ENCODE peak calls at places on chromosomes 13 and 19, in five cellular contexts. F is left ventricle myocardium inferior; S is CD4-positive, alpha-beta memory T cell; L is CD8-positive, alpha-beta T cell; J is ascending aorta. E is an unnamed sample. For H3K36me3, the result is how much of the 10 kb centered on the place peaks cover.

GRCh38 chr13:63972328-63972727 is 2556.7 kb upstream of the PCDH20 start:
- DNase-seq in F (no peak), S (no peak), L (no peak), J (no peak), E (no peak)

GRCh38 chr19:43625918-43626579 is 6.6 kb upstream of the ZNF428 start:
- DNase-seq in F (no peak), S (no peak), L (no peak), J (no peak), E (peak)

GRCh38 chr19:1837625-1838105 is 10.6 kb downstream of the REXO1 start:
- DNase-seq in F (peak), S (peak), L (no peak), J (no peak), E (peak)

GRCh38 chr13:93625536-93625935 is 398.9 kb downstream of the GPC6 start:
- DNase-seq in F (no peak), S (no peak), L (no peak), J (no peak), E (no peak)

GRCh38 chr19:44951179-44952159 is 3.7 kb upstream of the CLPTM1 start:
- DNase-seq in F (no peak), S (peak), L (peak), J (peak), E (peak)

GRCh38 chr13:76965759-76966421 is 17.6 kb downstream of the ACOD1 start:
- DNase-seq in F (peak), S (no peak), L (no peak), J (peak), E (no peak)

GRCh38 chr13:76638882-76639281 is 247.3 kb downstream of the KCTD12 start:
- DNase-seq in F (no peak), S (no peak), L (no peak), J (no peak), E (no peak)

GRCh38 chr13:111365149-111366005 is 44.9 kb downstream of the TEX29 start:
- DNase-seq in F (no peak), S (no peak), L (no peak), J (no peak), E (no peak)

GRCh38 chr13:110226051-110226562 is 80.8 kb downstream of the COL4A1 start:
- DNase-seq in F (no peak), S (no peak), L (no peak), J (no peak), E (no peak)

GRCh38 chr19:13839938-13840750 is 36.8 kb upstream of the NANOS3 start:
- DNase-seq in F (peak), S (peak), L (no peak), J (peak), E (no peak)

GRCh38 chr13:27321619-27322385 is 51.2 kb downstream of the RASL11A start:
- DNase-seq in F (no peak), S (no peak), L (no peak), J (no peak), E (no peak)

GRCh38 chr19:40009674-40010073 is 12.8 kb downstream of the ZNF546 start:
- DNase-seq in F (no peak), S (no peak), L (no peak), J (no peak), E (no peak)

GRCh38 chr13:61766667-61767058 is 351.0 kb upstream of the PCDH20 start:
- DNase-seq in F (no peak), S (no peak), L (no peak), J (no peak), E (no peak)

GRCh38 chr13:74696148-74696922 is 562.1 kb upstream of the KLF12 start:
- DNase-seq in F (no peak), S (no peak), L (no peak), J (no peak), E (no peak)

GRCh38 chr19:45146716-45147337 is 14.0 kb downstream of the NKPD1 start:
- DNase-seq in F (no peak), S (no peak), L (no peak), J (no peak), E (no peak)

GRCh38 chr19:18726417-18726767 is 42.9 kb downstream of the CRTC1 start:
- DNase-seq in F (no peak), S (no peak), L (no peak), J (no peak), E (no peak)

GRCh38 chr13:101979825-101980224 is 422.0 kb downstream of the FGF14 start:
- DNase-seq in F (no peak), S (no peak), L (no peak), J (no peak), E (no peak)

GRCh38 chr19:29878973-29879654 is 62.9 kb upstream of the URI1 start:
- DNase-seq in F (no peak), S (no peak), L (no peak), J (peak), E (peak)

GRCh38 chr13:113179374-113180230 is 21.2 kb downstream of the PROZ start:
- DNase-seq in F (no peak), S (no peak), L (no peak), J (no peak), E (no peak)

GRCh38 chr13:110499621-110500281 is 61.8 kb downstream of the RAB20 start:
- DNase-seq in F (no peak), S (no peak), L (no peak), J (no peak), E (no peak)

GRCh38 chr19:2014731-2015610 is 543 bp downstream of the BTBD2 start:
- DNase-seq in F (no peak), S (peak), L (no peak), J (no peak), E (peak)

GRCh38 chr19:19185853-19186728 is 5.9 kb downstream of the BORCS8 start:
- DNase-seq in F (no peak), S (peak), L (peak), J (no peak), E (peak)

GRCh38 chr19:10043286-10043927 is 30.1 kb downstream of the RDH8 start:
- DNase-seq in F (no peak), S (no peak), L (no peak), J (no peak), E (peak)

GRCh38 chr13:112618501-112618900 is 30.5 kb upstream of the TUBGCP3 start:
- DNase-seq in F (no peak), S (no peak), L (no peak), J (no peak), E (no peak)

GRCh38 chr13:38685974-38686571 is 804 bp upstream of the FREM2 start:
- DNase-seq in F (no peak), S (no peak), L (no peak), J (no peak), E (no peak)

GRCh38 chr19:48644839-48645651 is 942 bp downstream of the CA11 start:
- DNase-seq in F (peak), S (peak), L (peak), J (peak), E (peak)

GRCh38 chr19:2274937-2275535 is 6.9 kb downstream of the PEAK3 start:
- DNase-seq in F (peak), S (peak), L (peak), J (peak), E (peak)

GRCh38 chr19:16661480-16662034 is 618 bp downstream of the TMEM38A start:
- DNase-seq in F (peak), S (no peak), L (no peak), J (peak), E (no peak)

GRCh38 chr13:79442221-79442620 is 36.2 kb upstream of the RBM26 start:
- DNase-seq in F (no peak), S (no peak), L (no peak), J (no peak), E (no peak)

GRCh38 chr13:66459143-66459542 is 771.0 kb downstream of the PCDH9 start:
- DNase-seq in F (no peak), S (no peak), L (no peak), J (no peak), E (no peak)

GRCh38 chr13:29582171-29582570 is 13.3 kb downstream of the SLC7A1 start:
- DNase-seq in F (peak), S (no peak), L (no peak), J (no peak), E (no peak)

GRCh38 chr19:45467115-45467455 is 711 bp upstream of the FOSB start:
- DNase-seq in F (no peak), S (no peak), L (no peak), J (no peak), E (no peak)

GRCh38 chr13:101648766-101649489 is 196.5 kb downstream of the ITGBL1 start:
- DNase-seq in F (no peak), S (no peak), L (no peak), J (no peak), E (no peak)

GRCh38 chr13:30034448-30034795 is 184.0 kb upstream of the UBL3 start:
- DNase-seq in F (no peak), S (no peak), L (no peak), J (no peak), E (no peak)

GRCh38 chr19:944663-945241 is 18.9 kb downstream of the ARID3A start:
- DNase-seq in F (no peak), S (no peak), L (no peak), J (no peak), E (no peak)

DNA sequence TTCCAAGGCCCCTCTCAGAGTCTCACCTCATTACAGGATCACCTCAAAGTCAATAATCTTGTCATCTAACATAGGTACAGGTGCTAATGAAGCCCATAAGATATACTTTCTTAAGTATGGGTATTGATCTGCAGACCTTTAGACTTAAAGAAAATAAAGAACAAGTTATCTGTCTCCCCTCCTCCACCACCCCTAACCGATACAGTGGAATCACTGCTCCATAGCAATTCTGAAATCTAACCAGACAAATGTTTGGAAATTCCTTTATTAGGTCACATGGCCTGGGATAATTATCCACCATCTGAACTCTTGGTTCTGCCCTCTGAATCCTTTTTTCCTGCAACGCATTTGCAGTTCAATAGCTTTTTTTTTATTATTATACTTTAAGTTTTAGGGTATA is 4.5 kb upstream of the ZNF470 start:
- DNase-seq in F (no peak), S (no peak), L (no peak), J (no peak), E (no peak)
- H3K36me3 ChIP-seq in F (half or more), S (under half), L (under half), J (under half), E (under half)

GRCh38 chr19:55250262-55251036 is 8.4 kb downstream of the PPP6R1 start:
- DNase-seq in F (no peak), S (no peak), L (no peak), J (no peak), E (no peak)

GRCh38 chr19:55253264-55253663 is 5.6 kb downstream of the PPP6R1 start:
- DNase-seq in F (no peak), S (no peak), L (no peak), J (no peak), E (no peak)

GRCh38 chr19:55249841-55250240 is 9.0 kb downstream of the PPP6R1 start:
- DNase-seq in F (no peak), S (no peak), L (no peak), J (no peak), E (no peak)

GRCh38 chr19:55252760-55253159 is 6.1 kb downstream of the PPP6R1 start:
- DNase-seq in F (no peak), S (no peak), L (no peak), J (no peak), E (no peak)

GRCh38 chr19:55251296-55252081 is 7.3 kb downstream of the PPP6R1 start:
- DNase-seq in F (no peak), S (peak), L (peak), J (no peak), E (no peak)
- H3K27ac ChIP-seq in F (peak), S (peak), L (peak), J (no peak), E (no peak)

GRCh38 chr19:41255171-41255570 is 9.0 kb upstream of the HNRNPUL1 start:
- DNase-seq in F (no peak), S (no peak), L (no peak), J (no peak), E (no peak)

GRCh38 chr19:41253660-41254059 is 10.5 kb upstream of the HNRNPUL1 start:
- DNase-seq in F (no peak), S (no peak), L (no peak), J (no peak), E (no peak)

GRCh38 chr19:41248895-41249294 is 15.3 kb upstream of the HNRNPUL1 start:
- DNase-seq in F (no peak), S (no peak), L (no peak), J (no peak), E (no peak)

GRCh38 chr19:41245779-41246297 is 18.3 kb upstream of the HNRNPUL1 start:
- DNase-seq in F (no peak), S (no peak), L (no peak), J (no peak), E (no peak)

DNA sequence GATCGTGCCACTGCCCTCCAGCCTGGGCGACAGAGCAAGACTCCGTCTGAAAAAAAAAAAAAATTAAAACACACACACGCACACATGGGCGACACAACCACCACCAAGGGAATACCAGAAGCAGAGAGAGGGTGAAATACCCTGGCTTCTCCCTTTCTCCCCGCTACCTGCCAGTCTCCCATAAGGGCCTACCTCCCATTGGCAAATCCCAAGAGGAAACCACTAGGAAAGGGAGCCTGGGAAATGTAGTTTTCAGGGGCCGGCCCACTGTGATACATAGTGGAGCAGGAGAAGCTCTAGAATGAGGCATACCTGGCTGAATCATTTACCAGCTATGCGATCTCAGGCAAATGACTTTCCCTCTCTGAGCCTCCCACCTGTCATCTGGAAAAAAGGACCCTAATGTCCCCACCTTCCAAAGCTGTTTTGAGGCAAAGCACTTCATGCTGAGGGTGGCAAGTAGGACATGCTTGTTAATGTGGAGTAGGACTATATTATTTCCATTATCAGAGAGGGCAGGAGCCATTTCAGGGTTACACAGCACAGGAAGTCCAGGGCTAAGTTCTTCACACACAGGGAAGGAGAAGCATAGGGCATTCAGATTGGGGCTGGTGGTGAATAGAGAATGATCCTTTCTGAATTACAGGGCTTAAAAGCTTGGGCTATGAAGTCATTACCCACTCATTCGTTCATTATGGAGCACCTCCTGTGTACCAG is 14.3 kb upstream of the HNRNPUL1 start:
- DNase-seq in F (no peak), S (no peak), L (no peak), J (no peak), E (no peak)
- H3K36me3 ChIP-seq in F (half or more), S (under half), L (under half), J (half or more), E (under half)

GRCh38 chr19:7263066-7263465 is 31.1 kb downstream of the INSR start:
- DNase-seq in F (no peak), S (no peak), L (no peak), J (no peak), E (no peak)

GRCh38 chr19:7262470-7262869 is 31.7 kb downstream of the INSR start:
- DNase-seq in F (no peak), S (no peak), L (no peak), J (no peak), E (no peak)

GRCh38 chr19:7264858-7265257 is 29.4 kb downstream of the INSR start:
- DNase-seq in F (no peak), S (no peak), L (no peak), J (no peak), E (no peak)

GRCh38 chr19:7265963-7266362 is 28.3 kb downstream of the INSR start:
- DNase-seq in F (no peak), S (no peak), L (no peak), J (no peak), E (no peak)

DNA sequence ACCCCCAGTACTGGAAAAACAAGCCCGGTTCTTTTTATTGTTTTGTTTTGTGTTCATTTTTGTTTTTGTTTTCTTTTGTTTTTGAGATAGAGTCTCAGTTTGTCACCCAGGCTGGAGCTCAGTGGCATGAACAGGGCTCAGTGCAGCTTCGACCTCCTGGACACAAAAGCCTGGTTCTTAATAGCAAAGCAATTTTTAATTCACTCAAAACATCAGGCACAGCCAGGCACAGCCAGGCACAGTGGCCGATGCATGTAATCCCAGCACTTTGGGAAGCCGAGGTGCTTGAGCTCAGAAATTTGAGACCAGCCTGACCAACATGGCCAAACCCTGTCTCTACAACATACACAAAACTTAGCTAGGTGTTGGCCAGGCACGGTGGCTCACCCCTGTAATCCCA is 30.7 kb downstream of the INSR start:
- DNase-seq in F (no peak), S (no peak), L (no peak), J (no peak), E (no peak)
- H3K27ac ChIP-seq in F (no peak), S (no peak), L (no peak), J (no peak), E (no peak)

DNA sequence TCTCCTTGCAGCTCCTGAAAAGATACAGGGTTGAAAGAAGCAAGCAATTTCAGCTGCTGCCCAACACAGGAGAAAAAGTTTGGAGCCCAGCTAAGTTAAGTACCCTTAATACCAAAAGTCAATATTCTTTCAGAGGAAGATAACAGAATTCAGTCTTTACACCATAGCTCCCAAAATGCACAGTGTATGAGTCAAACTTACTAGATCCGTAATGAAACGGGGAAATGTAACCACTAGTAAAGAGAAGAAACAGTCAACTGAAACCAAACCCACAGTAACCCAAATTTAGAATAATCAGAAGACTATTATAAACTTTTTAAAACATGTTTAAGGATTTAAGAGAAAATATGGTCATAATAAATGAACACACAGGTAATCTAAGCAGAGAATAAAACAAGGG is 45.2 kb downstream of the SUCLA2 start:
- DNase-seq in F (no peak), S (no peak), L (no peak), J (no peak), E (no peak)
- H3K36me3 ChIP-seq in F (half or more), S (under half), L (under half), J (under half), E (half or more)

DNA sequence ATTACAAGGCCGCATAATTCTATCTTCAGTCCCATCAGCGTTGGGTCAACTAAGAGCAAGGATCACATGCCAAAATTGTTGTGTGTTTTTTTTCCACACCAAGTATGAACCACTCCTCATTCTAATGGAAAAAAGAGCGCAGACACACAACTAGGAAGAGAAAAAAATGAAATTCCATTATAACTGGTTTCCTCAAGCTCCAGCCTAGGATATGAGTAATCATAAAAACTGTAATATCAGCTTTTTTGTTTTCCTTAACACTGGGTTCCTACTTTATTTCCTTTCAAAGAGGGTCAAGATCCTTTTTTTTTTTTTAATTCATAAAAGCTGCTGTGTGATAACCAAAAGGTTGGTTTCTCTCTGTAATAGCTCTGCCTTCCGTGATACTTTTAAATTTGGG is 19.4 kb downstream of the TSHZ3 start:
- DNase-seq in F (no peak), S (no peak), L (no peak), J (no peak), E (no peak)
- H3K27ac ChIP-seq in F (peak), S (no peak), L (no peak), J (peak), E (no peak)

GRCh38 chr13:24267801-24268200 is 41.6 kb upstream of the C1QTNF9 start:
- DNase-seq in F (no peak), S (no peak), L (no peak), J (no peak), E (no peak)
- H3K36me3 ChIP-seq in F (under half), S (under half), L (under half), J (under half), E (under half)

DNA sequence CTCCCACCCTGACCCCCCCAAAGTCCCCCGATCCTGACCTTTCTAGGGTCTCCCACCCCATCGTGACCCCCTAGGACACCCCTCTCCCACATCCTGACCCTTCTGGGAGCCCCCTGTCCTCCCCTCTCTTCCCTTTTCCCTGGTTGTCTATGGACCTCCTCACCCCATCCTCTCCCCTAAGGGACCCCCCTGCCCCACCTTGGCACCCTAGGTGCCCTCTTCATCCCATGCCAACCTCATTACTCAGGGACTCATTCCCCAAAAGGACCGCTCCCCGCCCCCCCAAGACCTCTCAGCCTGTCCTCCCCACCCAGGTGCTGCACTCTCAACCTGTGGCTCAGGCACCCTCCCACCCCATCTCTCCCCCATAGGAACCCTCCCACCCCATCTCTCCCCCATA is 2.1 kb downstream of the MAP2K2 start:
- DNase-seq in F (no peak), S (no peak), L (no peak), J (no peak), E (no peak)
- H3K27ac ChIP-seq in F (no peak), S (no peak), L (no peak), J (peak), E (no peak)

GRCh38 chr13:36975172-36975571 is 24.0 kb downstream of the ALG5 start:
- DNase-seq in F (no peak), S (no peak), L (no peak), J (no peak), E (peak)

GRCh38 chr13:36973621-36974268 is 25.4 kb downstream of the ALG5 start:
- DNase-seq in F (no peak), S (no peak), L (no peak), J (no peak), E (no peak)

GRCh38 chr13:36973009-36973408 is 26.1 kb downstream of the ALG5 start:
- DNase-seq in F (no peak), S (no peak), L (no peak), J (no peak), E (no peak)
- H3K36me3 ChIP-seq in F (half or more), S (under half), L (under half), J (under half), E (half or more)